ENCODE peak calls at places on chromosomes 1 and 21, in eight cellular contexts. B is brain microvascular endothelial cell, L is dorsolateral prefrontal cortex, R is IMR-90, D is GM12865, M is ascending aorta, X is astrocyte of the spinal cord, Q is tibial artery. J is an unnamed sample.

GRCh38 chr1:165124772-165125171 is 231.7 kb downstream of the LMX1A start:
- DNase-seq in B (no peak), L (no peak), R (no peak), D (no peak), M (no peak), X (no peak), Q (no peak), J (no peak)

GRCh38 chr1:197771904-197772561 is 3.2 kb downstream of the DENND1B start:
- DNase-seq in B (no peak), L (no peak), R (no peak), D (no peak), M (no peak), X (no peak), Q (no peak), J (no peak)

GRCh38 chr1:167747988-167748387 is 26.2 kb downstream of the MPZL1 start:
- DNase-seq in B (no peak), L (no peak), R (peak; percentile 58), D (no peak), M (no peak), X (peak; percentile 32), Q (no peak), J (no peak)

GRCh38 chr1:205183676-205184335 is 27.7 kb downstream of the DSTYK start:
- DNase-seq in B (no peak), L (no peak), R (peak; percentile 54), D (no peak), M (no peak), X (peak; percentile 77), Q (no peak), J (peak; percentile 82)

GRCh38 chr1:2294661-2295060 is 66.5 kb downstream of the SKI start:
- DNase-seq in B (no peak), L (no peak), R (no peak), D (no peak), M (no peak), X (no peak), Q (no peak), J (no peak)

GRCh38 chr1:240844466-240844865 is 232.5 kb upstream of the GREM2 start:
- DNase-seq in B (no peak), L (no peak), R (no peak), D (no peak), M (no peak), X (no peak), Q (no peak), J (no peak)

GRCh38 chr21:32083175-32083574 is 195.7 kb downstream of the MIS18A start:
- DNase-seq in B (no peak), L (no peak), R (peak; percentile 3), D (no peak), M (no peak), X (peak; percentile 1), Q (no peak), J (no peak)

GRCh38 chr1:27342778-27343638 is 1.2 kb downstream of the SYTL1 start:
- DNase-seq in B (no peak), L (peak; percentile 68), R (no peak), D (peak; percentile 70), M (no peak), X (no peak), Q (no peak), J (no peak)

GRCh38 chr1:9615316-9616063 is 26.8 kb downstream of the TMEM201 start:
- DNase-seq in B (peak; percentile 21), L (peak; percentile 39), R (peak; percentile 43), D (peak; percentile 72), M (no peak), X (peak; percentile 22), Q (peak; percentile 41), J (peak; percentile 37)

GRCh38 chr1:61631436-61631835 is 93.5 kb downstream of the TM2D1 start:
- DNase-seq in B (no peak), L (no peak), R (no peak), D (no peak), M (no peak), X (no peak), Q (no peak), J (no peak)

GRCh38 chr21:42039470-42039901 is 29.3 kb upstream of the ZBTB21 start:
- DNase-seq in B (peak; percentile 12), L (no peak), R (peak; percentile 85), D (no peak), M (no peak), X (peak; percentile 28), Q (peak; percentile 56), J (peak; percentile 71)

GRCh38 chr1:112704511-112704907 is 2.4 kb downstream of the RHOC start:
- DNase-seq in B (no peak), L (peak; percentile 41), R (no peak), D (no peak), M (no peak), X (no peak), Q (no peak), J (no peak)

GRCh38 chr1:54965624-54966340 is 14.6 kb upstream of the TMEM61 start:
- DNase-seq in B (peak; percentile 45), L (no peak), R (peak; percentile 45), D (peak; percentile 77), M (no peak), X (peak; percentile 19), Q (peak; percentile 83), J (peak; percentile 63)

GRCh38 chr1:228544021-228544850 is 57.1 kb downstream of the RNF187 start:
- DNase-seq in B (no peak), L (no peak), R (no peak), D (no peak), M (no peak), X (no peak), Q (no peak), J (no peak)

GRCh38 chr1:41859686-41860085 is 59.0 kb downstream of the HIVEP3 start:
- DNase-seq in B (no peak), L (peak; percentile 84), R (no peak), D (no peak), M (no peak), X (no peak), Q (no peak), J (no peak)

GRCh38 chr1:161835963-161836362 is 69.8 kb downstream of the ATF6 start:
- DNase-seq in B (no peak), L (no peak), R (peak; percentile 72), D (no peak), M (no peak), X (peak; percentile 70), Q (no peak), J (peak; percentile 69)

GRCh38 chr1:11098931-11099309 is 749 bp downstream of the EXOSC10 start:
- DNase-seq in B (no peak), L (no peak), R (no peak), D (no peak), M (no peak), X (no peak), Q (no peak), J (no peak)

GRCh38 chr21:29104239-29104708 is 26.2 kb upstream of the MAP3K7CL start:
- DNase-seq in B (no peak), L (no peak), R (peak; percentile 30), D (no peak), M (no peak), X (no peak), Q (no peak), J (no peak)

GRCh38 chr21:29991624-29992023 is 51.8 kb upstream of the GRIK1 start:
- DNase-seq in B (no peak), L (no peak), R (no peak), D (no peak), M (no peak), X (no peak), Q (no peak), J (no peak)

GRCh38 chr1:105632342-105633196 is 1423.9 kb upstream of the PRMT6 start:
- DNase-seq in B (no peak), L (no peak), R (no peak), D (no peak), M (no peak), X (no peak), Q (no peak), J (no peak)

GRCh38 chr1:40508375-40509341 is at the start of gene EXO5:
- DNase-seq in B (peak; percentile 76), L (peak; percentile 86), R (peak; percentile 69), D (peak; percentile 92), M (peak; percentile 16), X (peak; percentile 77), Q (peak; percentile 80), J (peak; percentile 69)

GRCh38 chr1:186838380-186839076 is 9.8 kb downstream of the PLA2G4A start:
- DNase-seq in B (no peak), L (no peak), R (no peak), D (no peak), M (no peak), X (no peak), Q (no peak), J (no peak)

GRCh38 chr1:160428655-160429054 is 28.3 kb downstream of the VANGL2 start:
- DNase-seq in B (peak; percentile 48), L (peak; percentile 63), R (peak; percentile 47), D (peak; percentile 83), M (no peak), X (peak; percentile 62), Q (no peak), J (peak; percentile 56)

GRCh38 chr21:45562965-45563364 is 20.7 kb upstream of the SLC19A1 start:
- DNase-seq in B (no peak), L (no peak), R (peak; percentile 25), D (no peak), M (no peak), X (no peak), Q (no peak), J (no peak)
- H3K4me3 ChIP-seq in B (no peak overlapping the region), L (no peak overlapping the region), R (no peak overlapping the region), D (no peak overlapping the region), M (no peak overlapping the region), X (no peak overlapping the region), Q (no peak overlapping the region), J (no peak overlapping the region)

DNA sequence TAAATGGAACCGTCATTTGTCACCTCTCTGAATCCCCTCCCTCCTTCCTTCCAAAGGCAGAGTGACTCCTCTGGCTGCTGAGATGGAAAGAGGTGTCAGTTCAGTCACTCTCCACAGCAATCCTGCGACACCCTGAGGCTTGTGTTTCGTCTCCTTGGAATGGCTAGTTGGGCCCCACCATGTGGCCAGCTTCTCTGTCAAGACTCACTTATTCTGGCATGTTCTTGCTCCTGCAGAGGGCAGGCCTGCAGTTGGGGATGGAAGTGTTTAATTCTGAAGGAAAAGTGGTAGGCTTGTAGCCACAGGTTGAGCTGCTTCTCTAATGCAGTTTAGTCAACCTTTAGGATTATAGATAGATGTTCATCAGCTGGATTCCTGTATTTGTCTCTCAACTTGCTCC is 149.6 kb downstream of the LMO4 start:
- DNase-seq in B (no peak), L (no peak), R (peak; percentile 34), D (no peak), M (no peak), X (peak; percentile 3), Q (no peak), J (peak; percentile 22)
- TF ChIP-seq CTCF in B (peak; percentile 23), L (no peak), R (no peak), D (no peak), M (peak; percentile 17), X (no peak), Q (no peak), J (no peak)

DNA sequence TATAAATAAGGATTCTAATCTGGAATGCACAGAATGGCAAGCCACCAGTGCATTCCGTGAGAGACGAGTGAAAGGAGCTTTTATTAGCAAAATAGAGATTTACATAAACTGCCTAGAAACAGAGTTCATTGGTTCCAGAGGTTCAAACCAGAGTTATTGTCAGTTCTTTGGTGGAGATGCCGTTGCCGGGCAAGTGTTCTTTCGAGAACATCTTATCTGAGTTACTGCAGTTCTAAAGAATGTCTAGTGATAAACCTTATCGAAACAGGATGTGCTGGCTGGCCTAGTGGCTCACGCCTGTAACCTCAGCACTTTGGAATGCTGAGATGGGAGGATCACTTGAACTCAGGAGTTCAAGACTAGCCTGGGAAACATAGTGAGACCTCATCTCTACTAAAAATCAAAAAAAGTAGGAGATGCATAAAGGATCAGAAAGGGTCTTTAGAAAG is 19.8 kb upstream of the EVI5 start:
- DNase-seq in B (peak; percentile 99), L (no peak), R (peak; percentile 99), D (peak; percentile 4), M (peak; percentile 17), X (peak; percentile 89), Q (peak; percentile 70), J (peak; percentile 99)
- H3K4me3 ChIP-seq in B (no peak overlapping the region), L (peak overlapping the region; percentile 32), R (no peak overlapping the region), D (no peak overlapping the region), M (no peak overlapping the region), X (no peak overlapping the region), Q (no peak overlapping the region), J (no peak overlapping the region)

GRCh38 chr1:15885701-15886612 is 38.5 kb downstream of the SPEN start:
- DNase-seq in B (peak; percentile 94), L (peak; percentile 93), R (peak; percentile 86), D (peak; percentile 63), M (peak; percentile 98), X (peak; percentile 92), Q (peak; percentile 99), J (peak; percentile 96)
- TF ChIP-seq CTCF in B (peak; percentile 46), L (peak; percentile 19), R (peak; percentile 35), D (no peak), M (no peak), X (peak; percentile 27), Q (peak; percentile 23), J (peak; percentile 36)